ENCODE peak calls at places on chromosomes 13 and 19, in four cellular contexts. One of them, this sample, is unnamed.

GRCh38 chr13:30181856-30182651 is 125.3 kb downstream of the KATNAL1 start:
- DNase-seq in nucleus accumbens: no peak
- DNase-seq in ELF-1: peak
- DNase-seq in heart left ventricle: no peak
- DNase-seq in this sample: no peak

GRCh38 chr19:13002389-13002898 is 7.2 kb downstream of the NFIX start:
- DNase-seq in nucleus accumbens: peak
- DNase-seq in ELF-1: no peak
- DNase-seq in heart left ventricle: peak
- DNase-seq in this sample: no peak

GRCh38 chr13:26502826-26503225 is 54.7 kb upstream of the WASF3 start:
- DNase-seq in nucleus accumbens: peak
- DNase-seq in ELF-1: peak
- DNase-seq in heart left ventricle: no peak
- DNase-seq in this sample: no peak

GRCh38 chr19:18612772-18613588 is at the start of gene TMEM59L:
- DNase-seq in nucleus accumbens: peak
- DNase-seq in ELF-1: no peak
- DNase-seq in heart left ventricle: peak
- DNase-seq in this sample: no peak

GRCh38 chr19:41621654-41622053 is 5.2 kb downstream of the CEACAM4 start:
- DNase-seq in nucleus accumbens: no peak
- DNase-seq in ELF-1: no peak
- DNase-seq in heart left ventricle: peak
- DNase-seq in this sample: no peak

GRCh38 chr19:42402376-42403116 is 12.4 kb upstream of the CNFN start:
- DNase-seq in nucleus accumbens: no peak
- DNase-seq in ELF-1: peak
- DNase-seq in heart left ventricle: no peak
- DNase-seq in this sample: no peak

GRCh38 chr19:4580021-4580901 is 20.8 kb upstream of the SEMA6B start:
- DNase-seq in nucleus accumbens: no peak
- DNase-seq in ELF-1: no peak
- DNase-seq in heart left ventricle: no peak
- DNase-seq in this sample: no peak

GRCh38 chr19:17209126-17210036 is 5.8 kb upstream of the USE1 start:
- DNase-seq in nucleus accumbens: no peak
- DNase-seq in ELF-1: peak
- DNase-seq in heart left ventricle: no peak
- DNase-seq in this sample: no peak

GRCh38 chr19:50556236-50557008 is 11.8 kb downstream of the LRRC4B start:
- DNase-seq in nucleus accumbens: peak
- DNase-seq in ELF-1: peak
- DNase-seq in heart left ventricle: peak
- DNase-seq in this sample: no peak

GRCh38 chr19:13033819-13034611 is 38.7 kb downstream of the NFIX start:
- DNase-seq in nucleus accumbens: peak
- DNase-seq in ELF-1: peak
- DNase-seq in heart left ventricle: peak
- DNase-seq in this sample: no peak

GRCh38 chr13:25934127-25934526 is 117.7 kb downstream of the SHISA2 start:
- DNase-seq in nucleus accumbens: no peak
- DNase-seq in ELF-1: no peak
- DNase-seq in heart left ventricle: no peak
- DNase-seq in this sample: no peak

GRCh38 chr19:33622505-33622808 is 704 bp downstream of the CHST8 start:
- DNase-seq in nucleus accumbens: no peak
- DNase-seq in ELF-1: peak
- DNase-seq in heart left ventricle: no peak
- DNase-seq in this sample: no peak

GRCh38 chr19:3443840-3444694 is 36.3 kb downstream of the SMIM24 start:
- DNase-seq in nucleus accumbens: no peak
- DNase-seq in ELF-1: peak
- DNase-seq in heart left ventricle: peak
- DNase-seq in this sample: no peak

GRCh38 chr19:6536138-6536671 is 5.4 kb downstream of the TNFSF9 start:
- DNase-seq in nucleus accumbens: peak
- DNase-seq in ELF-1: peak
- DNase-seq in heart left ventricle: peak
- DNase-seq in this sample: no peak

GRCh38 chr19:55156202-55157063 is 1.1 kb downstream of the TNNI3 start:
- DNase-seq in nucleus accumbens: no peak
- DNase-seq in ELF-1: peak
- DNase-seq in heart left ventricle: peak
- DNase-seq in this sample: peak

GRCh38 chr13:41649659-41650058 is 192.3 kb downstream of the RGCC start:
- DNase-seq in nucleus accumbens: no peak
- DNase-seq in ELF-1: no peak
- DNase-seq in heart left ventricle: no peak
- DNase-seq in this sample: no peak

GRCh38 chr19:51511353-51511752 is 9.8 kb upstream of the SIGLEC12 start:
- DNase-seq in nucleus accumbens: no peak
- DNase-seq in ELF-1: peak
- DNase-seq in heart left ventricle: no peak
- DNase-seq in this sample: no peak

GRCh38 chr19:30676990-30677679 is 305.0 kb downstream of the ZNF536 start:
- DNase-seq in nucleus accumbens: no peak
- DNase-seq in ELF-1: no peak
- DNase-seq in heart left ventricle: no peak
- DNase-seq in this sample: no peak

GRCh38 chr13:105759467-105759866 is 776.0 kb downstream of the EFNB2 start:
- DNase-seq in nucleus accumbens: no peak
- DNase-seq in ELF-1: no peak
- DNase-seq in heart left ventricle: no peak
- DNase-seq in this sample: no peak

GRCh38 chr13:99658266-99658991 is 157.2 kb downstream of the TM9SF2 start:
- DNase-seq in nucleus accumbens: peak
- DNase-seq in ELF-1: peak
- DNase-seq in heart left ventricle: peak
- DNase-seq in this sample: no peak

GRCh38 chr19:29834991-29835390 is 23.2 kb downstream of the CCNE1 start:
- DNase-seq in nucleus accumbens: no peak
- DNase-seq in ELF-1: no peak
- DNase-seq in heart left ventricle: no peak
- DNase-seq in this sample: no peak

GRCh38 chr19:46962030-46962570 is 57.5 kb upstream of the NPAS1 start:
- DNase-seq in nucleus accumbens: no peak
- DNase-seq in ELF-1: no peak
- DNase-seq in heart left ventricle: no peak
- DNase-seq in this sample: no peak

GRCh38 chr13:39496487-39496998 is 106.5 kb downstream of the LHFPL6 start:
- DNase-seq in nucleus accumbens: no peak
- DNase-seq in ELF-1: no peak
- DNase-seq in heart left ventricle: no peak
- DNase-seq in this sample: no peak

GRCh38 chr13:109274188-109274821 is 512.1 kb downstream of the IRS2 start:
- DNase-seq in nucleus accumbens: no peak
- DNase-seq in ELF-1: peak
- DNase-seq in heart left ventricle: no peak
- DNase-seq in this sample: no peak

GRCh38 chr19:6041991-6042421 is 64.1 kb upstream of the RANBP3 start:
- DNase-seq in nucleus accumbens: peak
- DNase-seq in ELF-1: no peak
- DNase-seq in heart left ventricle: no peak
- DNase-seq in this sample: no peak

GRCh38 chr19:2337329-2337707 is 8.8 kb downstream of the SPPL2B start:
- DNase-seq in nucleus accumbens: peak
- DNase-seq in ELF-1: peak
- DNase-seq in heart left ventricle: no peak
- DNase-seq in this sample: no peak

GRCh38 chr19:31170046-31170445 is 179.2 kb downstream of the TSHZ3 start:
- DNase-seq in nucleus accumbens: no peak
- DNase-seq in ELF-1: no peak
- DNase-seq in heart left ventricle: no peak
- DNase-seq in this sample: no peak

GRCh38 chr13:44796597-44797517 is 192.4 kb downstream of the NUFIP1 start:
- DNase-seq in nucleus accumbens: no peak
- DNase-seq in ELF-1: no peak
- DNase-seq in heart left ventricle: no peak
- DNase-seq in this sample: no peak

GRCh38 chr19:1734328-1734966 is 18.9 kb upstream of the ONECUT3 start:
- DNase-seq in nucleus accumbens: no peak
- DNase-seq in ELF-1: no peak
- DNase-seq in heart left ventricle: no peak
- DNase-seq in this sample: no peak

GRCh38 chr13:31896427-31896826 is 135.1 kb upstream of the FRY start:
- DNase-seq in nucleus accumbens: no peak
- DNase-seq in ELF-1: peak
- DNase-seq in heart left ventricle: peak
- DNase-seq in this sample: no peak

GRCh38 chr19:34725400-34725799 is 8.6 kb upstream of the ZNF181 start:
- DNase-seq in nucleus accumbens: no peak
- DNase-seq in ELF-1: no peak
- DNase-seq in heart left ventricle: no peak
- DNase-seq in this sample: no peak

GRCh38 chr13:113920173-113920572 is 53.7 kb downstream of the C13orf46 start:
- DNase-seq in nucleus accumbens: no peak
- DNase-seq in ELF-1: no peak
- DNase-seq in heart left ventricle: no peak
- DNase-seq in this sample: no peak

GRCh38 chr13:39538826-39539555 is 64.0 kb downstream of the LHFPL6 start:
- DNase-seq in nucleus accumbens: no peak
- DNase-seq in ELF-1: no peak
- DNase-seq in heart left ventricle: no peak
- DNase-seq in this sample: no peak

GRCh38 chr19:52464798-52465470 is 11.6 kb downstream of the ZNF578 start:
- DNase-seq in nucleus accumbens: no peak
- DNase-seq in ELF-1: peak
- DNase-seq in heart left ventricle: no peak
- DNase-seq in this sample: no peak

GRCh38 chr19:45448425-45448756 is 19.4 kb upstream of the FOSB start:
- DNase-seq in nucleus accumbens: no peak
- DNase-seq in ELF-1: no peak
- DNase-seq in heart left ventricle: no peak
- DNase-seq in this sample: no peak

GRCh38 chr19:7925171-7925837 is 631 bp downstream of the CTXN1 start:
- DNase-seq in nucleus accumbens: peak
- DNase-seq in ELF-1: peak
- DNase-seq in heart left ventricle: no peak
- DNase-seq in this sample: peak

GRCh38 chr19:39240421-39240820 is 4.4 kb downstream of the IFNL3 start:
- DNase-seq in nucleus accumbens: no peak
- DNase-seq in ELF-1: no peak
- DNase-seq in heart left ventricle: no peak
- DNase-seq in this sample: no peak

GRCh38 chr19:50537769-50538230 is 24.1 kb upstream of the ASPDH start:
- DNase-seq in nucleus accumbens: peak
- DNase-seq in ELF-1: peak
- DNase-seq in heart left ventricle: peak
- DNase-seq in this sample: no peak

GRCh38 chr19:1862424-1863307 is 713 bp downstream of the KLF16 start:
- DNase-seq in nucleus accumbens: no peak
- DNase-seq in ELF-1: peak
- DNase-seq in heart left ventricle: no peak
- DNase-seq in this sample: no peak

GRCh38 chr13:99124695-99125334 is 75.8 kb upstream of the UBAC2 start:
- DNase-seq in nucleus accumbens: no peak
- DNase-seq in ELF-1: no peak
- DNase-seq in heart left ventricle: no peak
- DNase-seq in this sample: no peak

This sample was measured in RWPE2.